ENCODE peak calls at places on chromosomes 5 and 9, in eight cellular contexts. E, V, C, J, M, T, P and R are unnamed samples. For H3K4me1, the result is how much of the 10 kb centered on the place peaks cover.

GRCh38 chr5:146003852-146004251 is 67.5 kb downstream of the SH3RF2 start:
- DNase-seq in C (no peak), E (no peak), V (no peak), P (no peak), M (no peak), J (no peak), T (no peak), R (no peak)

GRCh38 chr5:72106922-72107873 is at the start of gene MAP1B:
- DNase-seq in J (no peak), C (peak), M (peak), V (peak), E (peak), T (peak), P (peak), R (peak)

GRCh38 chr9:129481824-129482511 is 138.9 kb downstream of the C9orf50 start:
- DNase-seq in M (no peak), P (no peak), T (peak), C (no peak), E (no peak), J (no peak), V (peak), R (no peak)

GRCh38 chr5:174532453-174533126 is 191.8 kb upstream of the MSX2 start:
- DNase-seq in V (peak), P (peak), C (peak), T (no peak), J (no peak), M (peak), E (no peak), R (peak)

GRCh38 chr5:76495870-76496269 is 92.8 kb downstream of the IQGAP2 start:
- DNase-seq in J (no peak), P (no peak), T (no peak), M (no peak), V (no peak), C (no peak), E (no peak), R (no peak)

GRCh38 chr9:105154723-105155191 is 89.7 kb upstream of the SLC44A1 start:
- DNase-seq in C (no peak), P (peak), E (no peak), V (no peak), J (no peak), T (no peak), M (peak), R (no peak)

GRCh38 chr5:72185717-72186388 is 78.6 kb downstream of the MAP1B start:
- DNase-seq in E (no peak), C (no peak), M (no peak), T (no peak), P (no peak), J (no peak), V (no peak), R (no peak)

GRCh38 chr9:120928015-120928719 is 1.6 kb upstream of the TRAF1 start:
- DNase-seq in T (peak), J (no peak), E (peak), V (peak), M (no peak), P (no peak), C (peak), R (no peak)

GRCh38 chr9:68653141-68653595 is 51.9 kb upstream of the PIP5K1B start:
- DNase-seq in P (no peak), T (no peak), E (no peak), C (no peak), V (no peak), M (no peak), J (no peak), R (no peak)

GRCh38 chr5:102483736-102484135 is 15.1 kb downstream of the SLCO6A1 start:
- DNase-seq in C (no peak), E (no peak), M (peak), V (no peak), T (no peak), J (no peak), P (peak), R (no peak)

GRCh38 chr5:2738700-2739359 is 12.6 kb downstream of the IRX2 start:
- DNase-seq in C (no peak), M (no peak), P (no peak), V (peak), J (no peak), E (no peak), T (no peak), R (no peak)

DNA sequence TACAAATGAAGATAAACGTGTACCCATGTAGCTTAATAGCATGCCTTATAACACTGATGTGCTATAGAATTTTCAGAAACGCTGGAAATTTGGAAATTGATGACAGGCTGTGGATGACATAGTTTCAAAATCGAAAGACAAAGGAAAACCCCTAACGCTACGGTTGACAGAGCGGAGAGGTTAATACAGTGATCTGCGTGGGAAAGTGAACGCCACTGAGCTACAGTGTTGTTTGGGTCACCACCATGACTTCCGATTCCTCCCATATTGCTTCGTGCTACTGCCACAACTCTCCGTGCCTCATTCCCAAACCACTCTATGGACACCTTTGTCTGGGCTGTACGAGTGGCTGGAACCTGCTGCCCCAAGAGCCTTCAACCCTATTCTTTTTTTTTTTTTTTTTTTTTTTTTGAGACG is 7.3 kb downstream of the OTP start:
- DNase-seq in P (no peak), E (no peak), T (no peak), J (no peak), C (no peak), M (no peak), V (no peak), R (no peak)
- H3K4me3 ChIP-seq in P (peak), E (peak), T (peak), J (peak), C (no peak), M (peak), V (peak), R (peak)

GRCh38 chr9:99051353-99051752 is 53.6 kb upstream of the TGFBR1 start:
- DNase-seq in M (no peak), C (no peak), E (no peak), T (no peak), V (no peak), J (no peak), P (no peak), R (no peak)
- H3K4me1 ChIP-seq in M (under half), C (under half), E (under half), T (under half), V (under half), J (under half), P (half or more), R (under half)

GRCh38 chr9:107294756-107295155 is 11.7 kb downstream of the RAD23B start:
- DNase-seq in C (no peak), M (no peak), J (no peak), V (no peak), E (no peak), P (no peak), T (no peak), R (no peak)

GRCh38 chr9:107299437-107299836 is 16.4 kb downstream of the RAD23B start:
- DNase-seq in C (no peak), E (no peak), T (no peak), V (no peak), M (no peak), P (peak), J (no peak), R (no peak)

GRCh38 chr9:107293555-107294085 is 10.5 kb downstream of the RAD23B start:
- DNase-seq in M (no peak), V (no peak), C (no peak), P (no peak), T (no peak), J (no peak), E (no peak), R (no peak)

GRCh38 chr9:107292811-107293554 is 9.9 kb downstream of the RAD23B start:
- DNase-seq in T (no peak), M (no peak), P (no peak), V (no peak), E (no peak), J (no peak), C (no peak), R (no peak)

DNA sequence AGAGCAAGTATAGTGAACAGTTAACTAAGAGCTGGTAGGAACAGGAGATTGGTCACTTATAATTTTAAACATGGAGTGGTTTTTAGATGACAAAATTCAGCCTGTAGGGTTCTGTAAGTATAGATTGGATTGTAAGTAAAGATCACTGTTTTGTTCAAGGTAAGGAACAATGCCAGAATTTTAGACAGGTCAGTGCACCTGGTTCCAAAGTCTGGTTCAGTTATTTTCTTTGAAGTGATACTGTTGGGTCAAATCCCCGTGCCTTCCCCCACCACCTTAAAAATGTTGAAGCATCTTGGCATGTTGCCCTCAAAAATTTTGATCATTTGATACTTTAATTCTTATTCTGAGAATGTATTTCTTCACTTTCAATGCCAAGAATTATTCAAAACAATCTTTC is 12.9 kb downstream of the RAD23B start:
- DNase-seq in P (no peak), C (no peak), T (no peak), J (no peak), E (no peak), V (no peak), M (no peak), R (no peak)
- H3K4me3 ChIP-seq in P (no peak), C (no peak), T (no peak), J (no peak), E (no peak), V (no peak), M (no peak), R (no peak)

GRCh38 chr5:179280095-179280490 is 65.2 kb downstream of the ADAMTS2 start:
- DNase-seq in P (no peak), C (no peak), J (no peak), E (no peak), M (no peak), V (no peak), T (no peak), R (no peak)

GRCh38 chr5:179278119-179278518 is 67.1 kb downstream of the ADAMTS2 start:
- DNase-seq in C (no peak), P (no peak), V (no peak), T (no peak), J (no peak), E (peak), M (no peak), R (no peak)

GRCh38 chr5:179278546-179278945 is 66.7 kb downstream of the ADAMTS2 start:
- DNase-seq in C (no peak), E (peak), J (no peak), V (no peak), T (no peak), M (no peak), P (no peak), R (no peak)

GRCh38 chr5:179281688-179282087 is 63.6 kb downstream of the ADAMTS2 start:
- DNase-seq in V (no peak), C (no peak), M (no peak), J (no peak), T (peak), E (no peak), P (no peak), R (no peak)

DNA sequence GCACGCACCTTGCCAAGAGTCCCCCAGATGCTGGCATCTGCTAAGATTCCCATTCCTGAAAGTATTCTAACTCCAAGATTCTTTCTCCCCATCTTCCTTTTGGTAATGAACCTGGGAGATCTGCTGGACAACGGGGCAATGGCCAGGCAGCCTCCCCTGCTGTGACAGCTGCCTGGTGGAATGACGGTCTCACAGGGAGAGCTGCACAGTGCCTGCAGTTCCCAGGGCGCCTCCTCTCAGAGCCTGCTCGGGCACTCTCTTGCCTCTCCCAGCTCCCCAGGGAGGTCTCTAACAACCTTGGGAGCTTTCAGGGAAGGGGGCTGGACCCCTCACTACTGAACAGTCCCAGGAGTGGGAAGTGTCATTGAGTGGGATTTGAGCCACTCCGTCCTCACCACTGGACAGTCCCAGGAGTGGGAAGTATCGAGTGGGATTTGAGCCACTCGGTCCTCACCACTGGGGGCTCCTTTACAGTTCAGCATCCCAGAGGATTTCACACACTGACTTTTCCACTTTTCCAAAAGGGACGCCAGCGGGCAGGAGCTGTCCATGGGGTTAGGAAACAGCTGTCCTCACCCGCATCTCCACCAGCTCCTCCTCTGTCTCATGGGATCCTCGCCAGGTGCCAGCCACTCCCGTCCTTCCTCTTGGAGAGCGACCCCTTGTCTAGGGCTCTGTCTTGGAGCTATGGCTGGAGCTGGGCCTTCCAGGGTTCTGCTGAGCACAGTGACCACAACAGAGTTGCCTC is 65.7 kb downstream of the ADAMTS2 start:
- DNase-seq in V (no peak), M (no peak), C (no peak), E (peak), T (no peak), P (no peak), J (no peak), R (no peak)
- H3K4me1 ChIP-seq in V (under half), M (under half), C (under half), E (under half), T (under half), P (under half), J (under half), R (under half)

GRCh38 chr9:101264727-101265126 is 120.1 kb downstream of the BAAT start:
- DNase-seq in C (no peak), E (no peak), J (no peak), M (no peak), P (no peak), V (no peak), T (no peak), R (no peak)
- H3K4me3 ChIP-seq in C (no peak), E (no peak), J (no peak), M (no peak), P (no peak), V (no peak), T (no peak), R (no peak)

DNA sequence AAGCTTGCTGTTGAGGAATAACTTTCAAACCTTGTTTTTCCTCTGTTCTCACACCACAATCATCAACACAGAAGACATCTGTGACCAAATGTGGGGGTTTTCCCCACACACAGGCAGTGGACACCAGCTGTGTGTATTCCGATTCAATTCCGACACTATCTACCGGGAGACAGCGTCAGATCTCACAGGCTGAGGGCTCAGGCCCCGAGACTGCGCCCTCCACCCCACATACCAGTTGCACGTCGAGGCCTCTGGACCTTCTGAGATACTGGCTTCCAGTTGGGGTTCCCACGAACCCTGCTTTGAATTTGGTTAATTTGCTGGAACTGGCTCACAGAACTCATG is 41.3 kb downstream of the STK10 start:
- DNase-seq in V (no peak), T (no peak), M (no peak), J (no peak), E (no peak), P (no peak), C (no peak), R (no peak)
- H3K4me1 ChIP-seq in V (under half), T (half or more), M (under half), J (under half), E (under half), P (under half), C (under half), R (under half)

DNA sequence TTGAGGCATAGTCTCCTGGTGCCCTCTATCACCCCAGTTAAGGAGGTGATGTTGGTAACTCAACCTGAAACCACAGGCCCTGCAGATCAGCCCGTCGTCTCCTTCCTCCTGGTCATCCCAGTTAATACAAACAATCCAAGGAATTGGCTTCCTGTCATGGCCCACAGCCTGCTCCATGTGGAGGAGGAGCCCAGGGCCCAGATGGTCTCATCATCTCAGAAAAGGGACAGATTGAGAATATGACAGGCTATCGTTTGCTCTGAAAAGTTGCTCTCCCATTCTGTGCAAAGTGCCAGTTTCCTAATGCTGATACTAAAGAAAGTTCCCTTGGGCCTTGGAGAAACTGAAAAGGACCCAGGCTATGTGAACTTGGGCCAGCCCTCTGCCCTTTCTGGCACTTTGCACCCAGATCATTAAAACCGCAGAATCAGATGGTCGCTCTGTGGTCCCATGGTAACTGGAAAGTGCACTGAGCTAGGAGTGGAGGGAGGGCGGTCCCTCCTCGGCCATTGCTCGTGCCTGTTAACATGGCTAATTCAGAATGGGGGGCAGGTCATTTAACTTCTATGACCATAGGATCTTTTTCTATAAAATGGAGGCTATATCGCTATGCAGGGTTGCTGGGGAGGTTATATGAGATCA is 685 bp upstream of the SPAAR start:
- DNase-seq in V (no peak), E (no peak), T (no peak), P (peak), M (no peak), C (no peak), J (no peak), R (no peak)
- H3K4me3 ChIP-seq in V (no peak), E (no peak), T (no peak), P (peak), M (no peak), C (no peak), J (no peak), R (peak)